ENCODE peak calls at places on chromosomes 6 and 20, in seven cellular contexts. L is astrocyte, D is H9, S is PC-3, E is IMR-90, Y is SK-N-SH, O is endothelial cell of umbilical vein. P is an unnamed sample.

GRCh38 chr20:36468149-36469000 is 72.9 kb upstream of the MYL9 start:
- DNase-seq in L (no peak), D (no peak), S (no peak), E (no peak), Y (peak), O (peak), P (no peak)

GRCh38 chr20:10524643-10525042 is 89.5 kb downstream of the SLX4IP start:
- DNase-seq in L (peak), D (no peak), S (peak), E (no peak), Y (no peak), O (no peak), P (peak)

GRCh38 chr6:218153-219018 is 73.9 kb upstream of the DUSP22 start:
- DNase-seq in L (no peak), D (no peak), S (no peak), E (no peak), Y (no peak), O (no peak), P (no peak)

GRCh38 chr6:143940011-143940597 is 68.0 kb downstream of the PLAGL1 start:
- DNase-seq in L (peak), D (no peak), S (peak), E (peak), Y (peak), O (peak), P (no peak)

GRCh38 chr6:39365281-39366074 is 43.0 kb upstream of the KCNK16 start:
- DNase-seq in L (peak), D (no peak), S (peak), E (peak), Y (no peak), O (no peak), P (no peak)

GRCh38 chr20:48282591-48283228 is 497.4 kb upstream of the SULF2 start:
- DNase-seq in L (no peak), D (no peak), S (no peak), E (no peak), Y (peak), O (no peak), P (no peak)

GRCh38 chr6:152089992-152090391 is 282.5 kb downstream of the ESR1 start:
- DNase-seq in L (peak), D (no peak), S (peak), E (peak), Y (no peak), O (no peak), P (no peak)

GRCh38 chr20:57130160-57130772 is 136.2 kb downstream of the BMP7 start:
- DNase-seq in L (no peak), D (no peak), S (peak), E (no peak), Y (no peak), O (no peak), P (no peak)

GRCh38 chr20:48749437-48749836 is 78.4 kb downstream of the PREX1 start:
- DNase-seq in L (no peak), D (no peak), S (no peak), E (no peak), Y (no peak), O (no peak), P (no peak)

GRCh38 chr20:38581013-38581412 is at the start of gene ADIG:
- DNase-seq in L (no peak), D (no peak), S (peak), E (no peak), Y (no peak), O (no peak), P (no peak)

GRCh38 chr6:79993012-79993910 is 11.2 kb upstream of the TTK start:
- DNase-seq in L (no peak), D (peak), S (no peak), E (no peak), Y (no peak), O (no peak), P (no peak)

GRCh38 chr20:63976980-63977391 is 2.5 kb downstream of the SAMD10 start:
- DNase-seq in L (no peak), D (no peak), S (no peak), E (no peak), Y (peak), O (no peak), P (no peak)

GRCh38 chr6:25002326-25003066 is 66.7 kb upstream of the RIPOR2 start:
- DNase-seq in L (no peak), D (no peak), S (peak), E (no peak), Y (no peak), O (peak), P (no peak)

GRCh38 chr20:45962031-45962755 is 9.8 kb downstream of the ZNF335 start:
- DNase-seq in L (no peak), D (peak), S (no peak), E (no peak), Y (no peak), O (no peak), P (no peak)

GRCh38 chr6:135782517-135782916 is 69.0 kb upstream of the PDE7B start:
- DNase-seq in L (peak), D (no peak), S (no peak), E (peak), Y (no peak), O (no peak), P (no peak)

GRCh38 chr6:33807606-33808005 is 3.8 kb upstream of the MLN start:
- DNase-seq in L (no peak), D (no peak), S (no peak), E (no peak), Y (no peak), O (peak), P (no peak)

GRCh38 chr6:53671111-53671510 is 5.6 kb upstream of the KLHL31 start:
- DNase-seq in L (peak), D (no peak), S (no peak), E (peak), Y (no peak), O (no peak), P (no peak)

GRCh38 chr20:24100370-24101011 is 111.9 kb upstream of the GGTLC1 start:
- DNase-seq in L (no peak), D (no peak), S (peak), E (peak), Y (peak), O (peak), P (peak)

GRCh38 chr6:11318835-11319813 is 86.7 kb upstream of the NEDD9 start:
- DNase-seq in L (no peak), D (no peak), S (no peak), E (no peak), Y (no peak), O (peak), P (no peak)

GRCh38 chr20:24838551-24839530 is 110.2 kb upstream of the CST7 start:
- DNase-seq in L (peak), D (no peak), S (no peak), E (peak), Y (no peak), O (no peak), P (no peak)

GRCh38 chr6:44117397-44118128 is 9.7 kb downstream of the MRPL14 start:
- DNase-seq in L (peak), D (no peak), S (peak), E (no peak), Y (no peak), O (no peak), P (peak)

GRCh38 chr6:14429396-14429795 is 311.8 kb downstream of the CD83 start:
- DNase-seq in L (no peak), D (peak), S (no peak), E (no peak), Y (no peak), O (no peak), P (no peak)

GRCh38 chr6:53042112-53042511 is 23.1 kb upstream of the FBXO9 start:
- DNase-seq in L (peak), D (no peak), S (peak), E (peak), Y (no peak), O (peak), P (peak)

GRCh38 chr6:35185302-35185681 is 28.5 kb upstream of the SCUBE3 start:
- DNase-seq in L (peak), D (no peak), S (peak), E (peak), Y (no peak), O (no peak), P (no peak)

GRCh38 chr6:152124432-152125074 is 317.1 kb downstream of the ESR1 start:
- DNase-seq in L (peak), D (no peak), S (peak), E (peak), Y (peak), O (peak), P (no peak)

GRCh38 chr6:32700391-32701040 is 34.1 kb upstream of the HLA-DQB1 start:
- DNase-seq in L (peak), D (peak), S (peak), E (peak), Y (peak), O (peak), P (no peak)

GRCh38 chr6:159023893-159024292 is 20.9 kb downstream of the TAGAP start:
- DNase-seq in L (no peak), D (no peak), S (no peak), E (no peak), Y (no peak), O (no peak), P (no peak)

GRCh38 chr20:57195023-57195758 is 71.2 kb downstream of the BMP7 start:
- DNase-seq in L (peak), D (no peak), S (no peak), E (peak), Y (no peak), O (no peak), P (no peak)

GRCh38 chr6:142706200-142706599 is 238.8 kb downstream of the HIVEP2 start:
- DNase-seq in L (no peak), D (no peak), S (no peak), E (no peak), Y (no peak), O (no peak), P (no peak)
- H2AFZ ChIP-seq in L (no peak), D (no peak), S (no peak), E (no peak), Y (peak), O (no peak), P (peak)

GRCh38 chr6:2376429-2377355 is 131.3 kb upstream of the GMDS start:
- DNase-seq in L (peak), D (no peak), S (peak), E (peak), Y (no peak), O (no peak), P (no peak)
- H3K27ac ChIP-seq in L (no peak), D (no peak), S (peak), E (no peak), Y (no peak), O (no peak), P (no peak)

DNA sequence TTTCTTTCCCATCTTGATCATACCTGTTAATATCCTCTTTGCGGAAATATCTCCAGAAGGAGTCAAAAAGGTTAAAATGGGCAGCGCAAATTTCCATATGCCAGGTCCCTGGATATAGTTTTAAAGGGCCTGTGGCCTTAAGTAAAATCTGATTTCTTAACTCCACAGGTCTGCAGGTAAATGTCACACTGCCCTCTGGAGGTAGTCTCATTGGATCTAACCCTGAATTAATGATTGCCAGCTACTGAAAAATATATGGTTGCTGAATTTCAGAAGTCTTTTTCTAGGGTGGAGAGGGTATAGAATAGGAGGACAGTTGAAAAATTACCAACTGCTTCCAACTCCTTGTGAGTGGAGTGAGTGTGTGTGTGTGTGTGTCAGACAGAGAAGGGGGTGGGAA is 8.5 kb downstream of the MOXD1 start:
- DNase-seq in L (no peak), D (peak), S (peak), E (no peak), Y (no peak), O (peak), P (no peak)
- H2AFZ ChIP-seq in L (no peak), D (no peak), S (no peak), E (no peak), Y (no peak), O (no peak), P (no peak)

DNA sequence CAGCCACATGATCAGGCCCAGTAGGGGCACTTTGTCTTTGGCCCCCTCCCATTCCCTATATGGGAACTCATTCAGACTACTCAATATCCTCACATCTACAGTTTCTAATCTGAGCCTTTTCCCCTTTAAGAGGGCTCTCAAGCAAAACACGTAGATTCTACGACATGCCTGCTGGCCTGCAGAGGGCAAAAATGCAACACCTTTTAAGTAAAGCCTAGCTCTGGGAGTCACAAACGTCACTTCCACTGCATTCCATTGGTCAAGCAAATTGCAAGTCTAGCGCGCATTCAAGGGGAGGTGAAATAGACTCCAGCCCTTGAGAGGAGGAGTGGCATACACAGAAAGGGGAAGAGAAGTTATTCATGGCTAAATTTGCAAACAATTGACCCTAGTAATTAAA is 70.6 kb downstream of the CDC40 start:
- DNase-seq in L (no peak), D (peak), S (no peak), E (no peak), Y (no peak), O (no peak), P (no peak)
- H3K27ac ChIP-seq in L (no peak), D (no peak), S (no peak), E (no peak), Y (no peak), O (no peak), P (no peak)

DNA sequence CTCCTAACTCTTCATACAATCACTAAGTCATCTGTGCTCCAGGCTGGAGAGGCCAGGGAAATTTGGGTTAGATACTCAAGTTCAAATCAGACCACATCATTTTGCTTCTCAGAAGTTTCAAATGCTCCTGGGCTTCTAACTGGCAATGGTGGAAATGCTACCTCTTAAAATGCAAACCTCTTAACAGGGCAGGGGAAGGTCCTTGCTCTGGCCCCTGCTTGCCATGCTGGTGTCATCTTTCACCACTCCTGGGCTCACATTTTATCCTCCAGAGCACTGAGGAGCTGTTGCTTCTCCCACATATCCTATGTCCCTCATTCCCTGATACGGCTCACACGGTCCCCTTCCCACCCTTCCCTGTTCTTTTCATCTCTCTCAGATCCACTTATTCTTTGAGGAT is 41.8 kb upstream of the NT5E start:
- DNase-seq in L (no peak), D (peak), S (no peak), E (no peak), Y (no peak), O (no peak), P (no peak)
- H2AFZ ChIP-seq in L (no peak), D (no peak), S (no peak), E (peak), Y (no peak), O (no peak), P (no peak)

GRCh38 chr6:16717275-16717942 is 43.9 kb downstream of the ATXN1 start:
- DNase-seq in L (no peak), D (no peak), S (no peak), E (no peak), Y (no peak), O (peak), P (no peak)

GRCh38 chr6:16718301-16718700 is 43.0 kb downstream of the ATXN1 start:
- DNase-seq in L (no peak), D (no peak), S (no peak), E (no peak), Y (no peak), O (peak), P (no peak)

GRCh38 chr6:16720861-16721260 is 40.4 kb downstream of the ATXN1 start:
- DNase-seq in L (no peak), D (no peak), S (no peak), E (no peak), Y (no peak), O (no peak), P (no peak)

GRCh38 chr6:16721977-16722376 is 39.3 kb downstream of the ATXN1 start:
- DNase-seq in L (no peak), D (no peak), S (no peak), E (no peak), Y (no peak), O (peak), P (no peak)

DNA sequence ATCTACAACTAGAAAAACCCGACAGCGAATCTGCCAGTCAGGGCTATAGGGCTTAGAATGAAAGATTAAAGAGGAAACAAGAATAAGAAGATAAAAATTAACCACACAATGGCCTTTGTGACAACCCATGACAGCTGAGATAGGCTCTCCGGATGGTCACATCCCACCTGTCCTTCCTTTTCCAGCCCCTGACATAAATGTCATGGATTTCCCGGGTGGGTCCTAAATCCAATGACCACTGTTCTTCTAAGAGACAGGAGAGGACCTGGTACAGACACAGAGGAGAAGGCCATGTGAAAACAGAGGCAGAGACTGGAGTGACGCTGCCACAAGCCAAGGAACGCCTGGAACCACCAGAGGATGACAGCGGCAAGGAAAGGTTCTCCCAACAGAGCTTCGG is 41.8 kb downstream of the ATXN1 start:
- DNase-seq in L (no peak), D (no peak), S (no peak), E (no peak), Y (no peak), O (no peak), P (no peak)
- H3K27ac ChIP-seq in L (no peak), D (no peak), S (peak), E (no peak), Y (no peak), O (no peak), P (no peak)

DNA sequence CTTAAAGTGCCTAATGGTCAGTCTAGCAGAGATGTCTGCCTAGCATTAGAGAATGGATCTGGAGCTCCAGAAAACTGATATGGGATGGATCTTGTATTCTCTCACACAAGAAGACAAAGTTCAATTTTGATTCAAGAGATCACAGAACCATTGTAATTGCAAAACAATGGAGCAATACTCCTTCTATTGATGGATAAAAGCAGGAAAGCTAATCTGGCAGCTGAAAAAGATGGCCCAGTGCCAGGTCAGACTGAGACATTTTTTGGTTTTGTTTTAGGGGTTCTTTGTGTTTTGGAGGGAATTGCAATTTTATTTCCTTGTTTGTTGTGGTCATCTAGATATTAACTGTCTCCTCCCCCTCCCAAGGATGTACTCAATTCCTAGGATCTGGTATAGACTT is 14.6 kb upstream of the ZNF133 start:
- DNase-seq in L (no peak), D (no peak), S (no peak), E (no peak), Y (no peak), O (no peak), P (no peak)
- H2AFZ ChIP-seq in L (no peak), D (no peak), S (no peak), E (no peak), Y (no peak), O (no peak), P (no peak)

GRCh38 chr6:86030875-86031274 is 388.2 kb upstream of the SYNCRIP start:
- DNase-seq in L (no peak), D (no peak), S (no peak), E (no peak), Y (no peak), O (no peak), P (no peak)

DNA sequence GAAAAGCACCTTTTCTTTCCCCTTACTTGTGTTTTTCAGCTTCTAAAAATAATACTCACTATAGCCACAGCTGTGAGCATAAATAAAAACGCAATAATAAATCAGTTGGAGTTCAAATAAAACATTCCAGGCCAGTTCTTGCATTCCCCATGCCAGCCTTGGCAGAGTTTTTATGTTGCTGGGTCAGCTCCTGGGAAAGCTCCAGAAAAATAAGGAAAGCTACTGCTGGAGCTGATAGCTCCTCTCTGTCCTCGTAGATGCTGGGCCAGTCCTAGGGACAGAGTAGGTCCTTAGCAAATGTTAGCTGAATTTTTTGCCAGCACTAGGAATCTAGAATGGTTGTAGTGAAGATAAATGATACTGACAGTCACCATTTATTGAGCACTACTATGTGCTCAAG is 389.0 kb upstream of the SYNCRIP start:
- DNase-seq in L (no peak), D (no peak), S (no peak), E (no peak), Y (no peak), O (no peak), P (no peak)
- H3K27ac ChIP-seq in L (no peak), D (no peak), S (no peak), E (no peak), Y (no peak), O (no peak), P (no peak)

GRCh38 chr6:155498370-155498769 is 42.7 kb upstream of the NOX3 start:
- DNase-seq in L (peak), D (no peak), S (no peak), E (peak), Y (no peak), O (no peak), P (no peak)

GRCh38 chr6:155502393-155502792 is 46.8 kb upstream of the NOX3 start:
- DNase-seq in L (no peak), D (no peak), S (no peak), E (no peak), Y (no peak), O (no peak), P (no peak)

GRCh38 chr6:155495011-155495768 is 39.6 kb upstream of the NOX3 start:
- DNase-seq in L (peak), D (peak), S (peak), E (peak), Y (peak), O (peak), P (no peak)

GRCh38 chr6:155497273-155497672 is 41.6 kb upstream of the NOX3 start:
- DNase-seq in L (no peak), D (no peak), S (no peak), E (no peak), Y (no peak), O (no peak), P (no peak)

DNA sequence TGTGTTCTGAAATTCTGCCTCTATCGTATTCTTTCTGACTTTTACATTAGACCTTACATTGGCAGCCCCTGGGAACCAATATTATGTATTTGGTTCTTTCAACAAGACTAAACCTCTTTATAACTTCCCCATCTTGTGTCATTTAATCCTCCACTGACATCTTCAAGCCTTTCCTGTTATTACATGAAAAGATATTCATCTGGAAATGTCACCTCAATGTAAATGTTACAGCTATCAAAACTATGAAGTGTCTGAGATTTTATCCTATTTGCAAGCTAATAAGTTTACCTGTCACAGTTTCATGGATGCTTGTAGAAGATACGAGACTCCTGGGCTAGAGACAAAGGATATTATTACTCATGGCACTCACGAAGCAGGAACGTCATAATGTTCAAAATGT is 43.9 kb upstream of the NOX3 start:
- DNase-seq in L (no peak), D (no peak), S (no peak), E (no peak), Y (no peak), O (no peak), P (no peak)
- H2AFZ ChIP-seq in L (no peak), D (no peak), S (no peak), E (no peak), Y (no peak), O (no peak), P (no peak)